ENCODE peak calls at places on chromosomes 12 and 14, in seven cellular contexts. Y is prostate gland, T is endothelial cell of umbilical vein, E is GM23338, D is upper lobe of left lung, H is GM12891, K is K562. Q is an unnamed sample.

GRCh38 chr12:106112094-106112822 is 26.5 kb downstream of the NUAK1 start:
- DNase-seq in Y (peak), T (no peak), E (no peak), D (peak), H (no peak), K (no peak), Q (no peak)

GRCh38 chr12:96908170-96908675 is 1.2 kb downstream of the NEDD1 start:
- DNase-seq in Y (no peak), T (no peak), E (no peak), D (no peak), H (no peak), K (no peak), Q (no peak)

GRCh38 chr12:104682790-104683279 is 226.1 kb downstream of the CHST11 start:
- DNase-seq in Y (no peak), T (no peak), E (no peak), D (no peak), H (peak), K (no peak), Q (no peak)

GRCh38 chr14:76084374-76084773 is 67.3 kb upstream of the GPATCH2L start:
- DNase-seq in Y (no peak), T (no peak), E (peak), D (no peak), H (no peak), K (no peak), Q (no peak)

GRCh38 chr12:90945070-90945649 is 9.8 kb downstream of the CCER1 start:
- DNase-seq in Y (no peak), T (peak), E (peak), D (no peak), H (no peak), K (no peak), Q (peak)

GRCh38 chr14:49659526-49660455 is 24.7 kb upstream of the DNAAF2 start:
- DNase-seq in Y (no peak), T (no peak), E (no peak), D (no peak), H (no peak), K (no peak), Q (no peak)

GRCh38 chr12:88145567-88146347 is 3.6 kb downstream of the TMTC3 start:
- DNase-seq in Y (no peak), T (no peak), E (peak), D (no peak), H (no peak), K (no peak), Q (no peak)

GRCh38 chr12:108773798-108774788 is 42.8 kb upstream of the CORO1C start:
- DNase-seq in Y (peak), T (peak), E (peak), D (peak), H (no peak), K (no peak), Q (no peak)

GRCh38 chr14:102891556-102891955 is 30.9 kb upstream of the AMN start:
- DNase-seq in Y (no peak), T (no peak), E (no peak), D (no peak), H (no peak), K (no peak), Q (no peak)

GRCh38 chr12:13099910-13100609 is 3.4 kb downstream of the GSG1 start:
- DNase-seq in Y (no peak), T (peak), E (no peak), D (no peak), H (no peak), K (no peak), Q (no peak)

GRCh38 chr14:67694791-67695393 is 672 bp downstream of the RDH11 start:
- DNase-seq in Y (peak), T (peak), E (peak), D (no peak), H (peak), K (peak), Q (peak)
- TF ChIP-seq POLR2AphosphoS5 in Y (peak), T (no peak), E (peak), D (no peak), H (no peak), K (peak), Q (peak)

GRCh38 chr12:121107681-121108080 is 25.0 kb upstream of the P2RX7 start:
- DNase-seq in Y (no peak), T (no peak), E (no peak), D (no peak), H (no peak), K (no peak), Q (no peak)
- TF ChIP-seq POLR2AphosphoS5 in Y (no peak), T (no peak), E (no peak), D (no peak), H (no peak), K (no peak), Q (no peak)

GRCh38 chr12:119044094-119044493 is 62.8 kb downstream of the SRRM4 start:
- DNase-seq in Y (no peak), T (no peak), E (no peak), D (no peak), H (no peak), K (no peak), Q (no peak)
- TF ChIP-seq POLR2AphosphoS5 in Y (no peak), T (no peak), E (no peak), D (no peak), H (no peak), K (no peak), Q (no peak)

DNA sequence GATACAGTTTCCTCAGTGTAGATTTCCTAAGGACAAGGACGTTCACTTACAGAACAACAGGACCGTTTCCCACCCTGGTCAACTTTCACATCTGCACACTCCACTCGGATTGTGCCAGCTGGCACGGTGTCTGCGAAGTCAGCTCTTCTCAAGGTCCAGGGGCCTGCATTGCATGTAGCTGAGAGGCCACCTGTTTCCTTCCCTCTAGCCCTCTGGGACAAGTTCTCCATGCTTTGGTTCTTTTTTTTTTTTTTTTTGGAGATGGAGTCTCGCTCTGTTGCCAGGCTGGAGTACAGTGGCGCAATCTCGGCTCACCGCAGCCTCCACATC is 16.5 kb downstream of the ACADS start:
- DNase-seq in Y (no peak), T (no peak), E (no peak), D (no peak), H (no peak), K (no peak), Q (no peak)
- TF ChIP-seq POLR2AphosphoS5 in Y (no peak), T (no peak), E (no peak), D (no peak), H (no peak), K (no peak), Q (no peak)

DNA sequence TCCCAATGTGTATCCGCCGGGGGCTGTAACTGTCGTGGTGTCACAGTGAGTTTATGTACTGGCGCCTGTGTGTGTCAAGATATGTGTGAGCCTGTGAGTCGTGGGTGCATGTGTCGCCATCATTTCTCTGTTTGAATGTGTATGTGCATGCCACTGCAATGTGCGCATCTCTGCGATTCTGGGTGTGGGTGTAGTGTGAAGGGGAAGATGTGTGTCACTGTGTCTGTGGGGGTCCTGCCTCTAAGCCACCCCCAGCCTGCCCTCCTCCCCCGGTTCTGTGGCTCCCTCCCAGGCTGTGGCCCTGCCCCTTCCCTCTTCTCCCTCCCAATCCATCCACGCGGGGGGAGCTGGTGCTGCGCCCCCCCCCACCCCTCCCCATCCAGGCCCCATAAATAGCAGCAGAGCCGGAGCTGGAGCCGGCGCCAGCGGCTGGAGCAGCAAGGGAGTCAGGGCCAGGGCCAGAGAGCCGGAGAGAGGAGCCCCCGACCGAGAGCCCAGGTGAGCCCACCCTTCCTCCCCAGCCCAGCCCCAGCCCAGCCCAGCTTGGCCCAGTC is at the start of gene CPNE6:
- DNase-seq in Y (no peak), T (no peak), E (no peak), D (no peak), H (no peak), K (no peak), Q (no peak)
- TF ChIP-seq POLR2AphosphoS5 in Y (no peak), T (no peak), E (no peak), D (no peak), H (no peak), K (no peak), Q (no peak)

DNA sequence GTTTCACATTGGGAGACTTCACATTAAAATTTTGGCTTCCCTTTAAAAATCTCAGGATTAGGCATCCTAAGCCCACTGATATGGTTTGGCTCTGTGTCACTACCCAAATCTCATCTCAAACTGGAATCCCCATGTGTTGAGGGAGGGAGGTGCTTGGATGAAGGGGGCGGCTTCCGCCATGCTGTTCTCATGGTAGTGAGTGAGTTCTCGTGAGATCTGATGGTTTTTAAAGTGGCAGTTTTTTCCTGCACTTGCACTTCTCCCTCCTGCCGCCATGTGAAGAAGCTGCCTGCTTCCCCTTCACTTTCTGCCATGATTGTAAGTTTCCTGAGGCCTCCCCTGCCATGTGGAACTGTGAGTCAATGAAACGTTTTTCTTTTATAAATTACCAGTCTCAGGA is 65.7 kb upstream of the PLXNC1 start:
- DNase-seq in Y (no peak), T (no peak), E (no peak), D (no peak), H (no peak), K (no peak), Q (no peak)
- TF ChIP-seq POLR2AphosphoS5 in Y (no peak), T (no peak), E (no peak), D (no peak), H (no peak), K (no peak), Q (no peak)

GRCh38 chr12:39000370-39000769 is 95.0 kb upstream of the CPNE8 start:
- DNase-seq in Y (no peak), T (no peak), E (no peak), D (no peak), H (no peak), K (no peak), Q (no peak)

GRCh38 chr12:39003541-39004160 is 98.3 kb upstream of the CPNE8 start:
- DNase-seq in Y (no peak), T (no peak), E (peak), D (no peak), H (no peak), K (no peak), Q (no peak)

GRCh38 chr12:38995249-38995648 is 89.9 kb upstream of the CPNE8 start:
- DNase-seq in Y (no peak), T (no peak), E (no peak), D (no peak), H (no peak), K (no peak), Q (no peak)

GRCh38 chr12:38998887-38999482 is 93.6 kb upstream of the CPNE8 start:
- DNase-seq in Y (no peak), T (no peak), E (no peak), D (no peak), H (no peak), K (no peak), Q (no peak)
- TF ChIP-seq POLR2AphosphoS5 in Y (peak), T (no peak), E (no peak), D (no peak), H (no peak), K (no peak), Q (no peak)

GRCh38 chr14:65044596-65044959 is 57.7 kb downstream of the MAX start:
- DNase-seq in Y (no peak), T (no peak), E (no peak), D (no peak), H (no peak), K (peak), Q (no peak)
- TF ChIP-seq POLR2AphosphoS5 in Y (no peak), T (no peak), E (no peak), D (peak), H (no peak), K (peak), Q (no peak)